ENCODE peak calls at places on chromosomes 11 and 22, in four cellular contexts. One of them, this sample, is unnamed.

GRCh38 chr11:98227266-98227665 is 793.5 kb upstream of the CNTN5 start:
- DNase-seq in body of pancreas: no peak
- DNase-seq in IMR-90: no peak
- DNase-seq in GM23338: no peak
- DNase-seq in this sample: no peak

GRCh38 chr11:134199531-134199930 is 24.2 kb downstream of the NCAPD3 start:
- DNase-seq in GM23338: no peak
- DNase-seq in IMR-90: no peak
- DNase-seq in body of pancreas: no peak
- DNase-seq in this sample: no peak

GRCh38 chr22:42437488-42438292 is 5.5 kb upstream of the NFAM1 start:
- DNase-seq in IMR-90: peak
- DNase-seq in GM23338: peak
- DNase-seq in body of pancreas: peak
- DNase-seq in this sample: peak

GRCh38 chr11:90757851-90758494 is 535.1 kb upstream of the CHORDC1 start:
- DNase-seq in GM23338: no peak
- DNase-seq in IMR-90: no peak
- DNase-seq in body of pancreas: no peak
- DNase-seq in this sample: no peak

GRCh38 chr11:129191649-129192048 is 476 bp downstream of the ARHGAP32 start:
- DNase-seq in IMR-90: no peak
- DNase-seq in body of pancreas: no peak
- DNase-seq in GM23338: no peak
- DNase-seq in this sample: no peak

GRCh38 chr11:22715971-22716370 is 49.6 kb downstream of the GAS2 start:
- DNase-seq in GM23338: no peak
- DNase-seq in body of pancreas: no peak
- DNase-seq in IMR-90: no peak
- DNase-seq in this sample: no peak

GRCh38 chr22:47534150-47535133 is 772.0 kb downstream of the TBC1D22A start:
- DNase-seq in body of pancreas: no peak
- DNase-seq in GM23338: no peak
- DNase-seq in IMR-90: no peak
- DNase-seq in this sample: no peak

GRCh38 chr22:30029512-30029911 is 50.8 kb upstream of the HORMAD2 start:
- DNase-seq in GM23338: no peak
- DNase-seq in IMR-90: no peak
- DNase-seq in body of pancreas: no peak
- DNase-seq in this sample: no peak

GRCh38 chr11:69355346-69355940 is 61.5 kb downstream of the MYEOV start:
- DNase-seq in body of pancreas: no peak
- DNase-seq in IMR-90: no peak
- DNase-seq in GM23338: no peak
- DNase-seq in this sample: no peak

GRCh38 chr22:23064381-23065068 is 5.8 kb upstream of the GNAZ start:
- DNase-seq in IMR-90: no peak
- DNase-seq in body of pancreas: no peak
- DNase-seq in GM23338: no peak
- DNase-seq in this sample: no peak

GRCh38 chr22:30968015-30968923 is at the start of gene MORC2:
- DNase-seq in GM23338: peak
- DNase-seq in IMR-90: peak
- DNase-seq in body of pancreas: peak
- DNase-seq in this sample: no peak

GRCh38 chr22:36027960-36028645 is 521 bp downstream of the RBFOX2 start:
- DNase-seq in body of pancreas: no peak
- DNase-seq in GM23338: peak
- DNase-seq in IMR-90: no peak
- DNase-seq in this sample: no peak

DNA sequence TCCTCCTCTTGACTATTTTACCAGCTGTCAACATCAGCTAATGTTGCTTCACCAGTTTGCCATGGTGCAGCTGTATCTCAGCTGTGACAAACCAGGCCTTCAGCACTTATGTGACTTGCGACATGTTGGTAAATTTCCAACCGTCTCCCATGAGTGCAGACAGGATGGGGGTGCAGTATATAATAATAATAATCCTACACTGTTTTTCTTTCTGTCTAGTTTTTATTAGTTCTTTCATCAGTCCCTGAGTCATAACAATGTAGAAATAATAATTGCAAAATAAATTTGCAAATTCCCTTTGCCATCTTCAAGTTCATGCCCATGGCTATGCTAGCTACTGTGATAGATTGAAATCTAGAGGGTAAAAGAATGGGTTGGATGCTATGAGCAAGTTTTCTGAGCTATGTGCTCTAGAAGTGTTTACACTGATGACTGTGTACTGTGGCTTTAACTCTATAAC is 4.9 kb downstream of the MMP13 start:
- DNase-seq in GM23338: no peak
- DNase-seq in body of pancreas: no peak
- DNase-seq in IMR-90: peak
- DNase-seq in this sample: peak
- H3K4me3 ChIP-seq in GM23338: no peak
- H3K4me3 ChIP-seq in body of pancreas: no peak
- H3K4me3 ChIP-seq in IMR-90: no peak
- H3K4me3 ChIP-seq in this sample: no peak

GRCh38 chr11:9750551-9750950 is 86.7 kb downstream of the SWAP70 start:
- DNase-seq in body of pancreas: no peak
- DNase-seq in GM23338: no peak
- DNase-seq in IMR-90: no peak
- DNase-seq in this sample: no peak
- TF ChIP-seq CTCF in body of pancreas: no peak
- TF ChIP-seq CTCF in GM23338: no peak
- TF ChIP-seq CTCF in IMR-90: no peak
- TF ChIP-seq CTCF in this sample: no peak

DNA sequence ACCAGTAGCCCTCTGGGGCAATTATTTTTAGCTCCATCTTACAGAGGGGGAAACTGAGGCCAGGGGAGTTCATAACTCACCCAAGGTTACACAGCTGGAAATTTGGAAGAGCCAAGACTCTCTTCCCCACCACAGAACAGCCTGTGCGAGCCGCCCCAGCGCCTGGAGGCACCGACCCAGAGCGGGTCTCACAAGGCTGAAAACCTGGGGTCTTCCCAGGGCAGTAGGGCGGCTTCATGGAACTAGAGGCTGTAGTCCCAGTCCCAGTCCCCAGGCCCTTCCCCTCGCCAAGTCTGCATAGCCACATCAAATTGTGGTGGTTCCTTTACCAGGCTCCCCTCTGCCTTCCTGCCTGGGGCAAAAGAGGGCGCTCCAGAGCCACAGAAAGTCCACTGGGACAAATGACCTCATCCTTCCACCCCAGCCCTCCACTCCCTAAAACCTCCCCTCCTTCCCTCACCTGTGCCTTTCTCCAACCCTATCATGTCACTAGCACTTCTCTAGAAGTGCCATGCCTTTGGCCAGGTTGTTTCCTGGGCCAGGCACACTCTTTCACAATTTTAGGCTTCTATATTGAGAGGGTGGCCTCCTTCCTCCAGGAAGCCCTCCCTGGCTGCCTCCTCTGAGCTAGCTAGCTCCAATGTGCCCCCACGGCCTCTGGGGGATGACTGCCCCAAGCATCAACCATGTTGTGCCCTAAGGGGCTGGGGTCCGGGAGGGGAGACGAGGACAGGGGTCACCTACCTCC is 15.2 kb upstream of the CDC42EP1 start:
- DNase-seq in body of pancreas: peak
- DNase-seq in GM23338: peak
- DNase-seq in IMR-90: peak
- DNase-seq in this sample: peak
- H3K4me3 ChIP-seq in body of pancreas: no peak
- H3K4me3 ChIP-seq in GM23338: peak
- H3K4me3 ChIP-seq in IMR-90: no peak
- H3K4me3 ChIP-seq in this sample: peak

GRCh38 chr22:20438678-20439492 is 1.3 kb upstream of the SCARF2 start:
- DNase-seq in IMR-90: no peak
- DNase-seq in GM23338: peak
- DNase-seq in body of pancreas: no peak
- DNase-seq in this sample: no peak
- TF ChIP-seq CTCF in IMR-90: peak
- TF ChIP-seq CTCF in GM23338: peak
- TF ChIP-seq CTCF in body of pancreas: no peak
- TF ChIP-seq CTCF in this sample: peak

DNA sequence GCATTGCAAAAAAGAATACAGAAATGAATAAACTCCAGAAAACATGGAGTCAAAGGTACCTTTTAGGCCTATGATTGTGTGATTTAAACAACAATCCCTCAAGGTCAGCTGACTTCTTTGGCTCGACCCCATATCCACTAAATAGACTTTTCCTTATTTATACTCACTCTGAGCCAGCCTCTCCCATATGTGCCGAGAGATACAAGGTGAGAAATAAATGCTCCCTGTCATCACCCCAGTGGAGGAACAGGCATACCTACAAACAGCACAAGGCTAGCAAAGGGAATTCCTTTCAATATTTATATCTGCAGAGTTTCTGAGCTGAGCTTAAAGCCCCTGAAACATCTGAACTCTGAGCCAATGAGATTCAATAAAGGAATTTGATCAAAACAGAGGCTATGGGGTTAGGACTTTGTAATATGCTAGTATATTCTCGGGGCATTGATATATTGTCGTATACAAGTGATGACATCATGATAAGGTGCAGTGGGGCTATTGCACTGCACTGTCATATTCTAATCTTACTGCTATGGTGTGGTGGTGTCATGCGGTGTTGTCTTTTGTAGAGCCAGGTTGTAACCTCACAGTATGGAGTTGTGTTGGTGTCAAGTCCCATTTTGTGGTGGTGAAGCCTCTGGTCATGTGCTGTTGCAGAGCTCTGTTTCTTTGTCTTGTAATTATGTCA is 56.0 kb upstream of the GALNT18 start:
- DNase-seq in GM23338: no peak
- DNase-seq in IMR-90: no peak
- DNase-seq in body of pancreas: no peak
- DNase-seq in this sample: no peak
- H3K4me3 ChIP-seq in GM23338: no peak
- H3K4me3 ChIP-seq in IMR-90: no peak
- H3K4me3 ChIP-seq in body of pancreas: no peak
- H3K4me3 ChIP-seq in this sample: no peak

GRCh38 chr11:33863418-33864172 is 28.3 kb downstream of the LMO2 start:
- DNase-seq in IMR-90: no peak
- DNase-seq in body of pancreas: no peak
- DNase-seq in GM23338: no peak
- DNase-seq in this sample: no peak
- TF ChIP-seq CTCF in IMR-90: no peak
- TF ChIP-seq CTCF in body of pancreas: no peak
- TF ChIP-seq CTCF in GM23338: no peak
- TF ChIP-seq CTCF in this sample: no peak

GRCh38 chr11:86408845-86409244 is 34.2 kb downstream of the CCDC81 start:
- DNase-seq in GM23338: no peak
- DNase-seq in IMR-90: no peak
- DNase-seq in body of pancreas: no peak
- DNase-seq in this sample: no peak
- H3K4me3 ChIP-seq in GM23338: no peak
- H3K4me3 ChIP-seq in IMR-90: no peak
- H3K4me3 ChIP-seq in body of pancreas: no peak
- H3K4me3 ChIP-seq in this sample: no peak

DNA sequence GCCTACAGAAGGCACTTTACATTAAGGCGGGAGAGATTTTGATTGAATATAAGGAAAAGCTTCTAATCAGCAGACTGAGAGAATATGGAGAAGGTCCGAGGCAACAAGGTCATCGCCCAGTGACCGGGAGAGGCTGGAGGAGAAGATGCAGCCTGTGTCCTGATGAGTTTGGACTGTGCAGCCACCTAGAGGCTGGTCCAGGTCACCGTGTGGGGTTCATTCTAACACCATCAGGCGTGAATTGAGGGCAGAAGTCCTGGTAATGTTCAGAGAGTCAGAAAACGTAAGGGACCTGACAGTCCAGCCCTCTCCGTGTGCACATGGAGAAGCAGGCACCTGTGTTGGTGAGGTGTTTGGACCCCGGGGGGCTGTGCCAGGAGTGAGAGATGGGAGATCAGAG is 102.7 kb downstream of the FEZ1 start:
- DNase-seq in IMR-90: no peak
- DNase-seq in body of pancreas: no peak
- DNase-seq in GM23338: no peak
- DNase-seq in this sample: no peak
- TF ChIP-seq CTCF in IMR-90: no peak
- TF ChIP-seq CTCF in body of pancreas: no peak
- TF ChIP-seq CTCF in GM23338: peak
- TF ChIP-seq CTCF in this sample: no peak

GRCh38 chr11:9774109-9774508 is 110.2 kb downstream of the SWAP70 start:
- DNase-seq in body of pancreas: no peak
- DNase-seq in GM23338: no peak
- DNase-seq in IMR-90: no peak
- DNase-seq in this sample: no peak

GRCh38 chr11:9774591-9775392 is 110.9 kb downstream of the SWAP70 start:
- DNase-seq in IMR-90: peak
- DNase-seq in GM23338: no peak
- DNase-seq in body of pancreas: no peak
- DNase-seq in this sample: peak

GRCh38 chr11:9771126-9771624 is 107.3 kb downstream of the SWAP70 start:
- DNase-seq in GM23338: no peak
- DNase-seq in IMR-90: peak
- DNase-seq in body of pancreas: no peak
- DNase-seq in this sample: no peak

GRCh38 chr11:9773524-9773923 is 109.6 kb downstream of the SWAP70 start:
- DNase-seq in body of pancreas: no peak
- DNase-seq in IMR-90: no peak
- DNase-seq in GM23338: no peak
- DNase-seq in this sample: no peak

DNA sequence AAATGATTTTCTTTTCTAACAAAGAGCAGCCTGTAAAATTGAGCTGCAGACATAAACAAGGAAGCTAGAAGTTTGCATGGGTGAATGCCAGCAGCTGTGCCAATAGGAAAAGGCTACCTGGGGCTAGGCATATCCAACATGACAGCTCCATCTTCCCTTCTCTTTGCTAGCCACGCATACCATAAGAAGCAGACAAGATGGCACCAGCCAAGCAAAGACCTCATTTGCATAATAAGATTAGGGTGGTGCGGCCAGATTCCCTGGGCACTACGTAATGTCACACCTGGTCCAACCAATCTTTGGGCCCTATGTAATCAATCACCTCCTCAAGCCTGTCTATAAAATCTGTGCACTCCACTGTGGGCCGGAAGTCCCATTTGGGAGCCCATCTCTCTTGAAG is 108.3 kb downstream of the SWAP70 start:
- DNase-seq in IMR-90: no peak
- DNase-seq in GM23338: no peak
- DNase-seq in body of pancreas: no peak
- DNase-seq in this sample: no peak
- H3K4me3 ChIP-seq in IMR-90: no peak
- H3K4me3 ChIP-seq in GM23338: no peak
- H3K4me3 ChIP-seq in body of pancreas: no peak
- H3K4me3 ChIP-seq in this sample: no peak

GRCh38 chr11:121561716-121562115 is 108.9 kb upstream of the SORL1-AS1 start:
- DNase-seq in GM23338: no peak
- DNase-seq in IMR-90: no peak
- DNase-seq in body of pancreas: no peak
- DNase-seq in this sample: no peak

GRCh38 chr11:121557348-121557747 is 104.6 kb upstream of the SORL1-AS1 start:
- DNase-seq in IMR-90: peak
- DNase-seq in body of pancreas: no peak
- DNase-seq in GM23338: no peak
- DNase-seq in this sample: peak

GRCh38 chr11:121560251-121560650 is 107.5 kb upstream of the SORL1-AS1 start:
- DNase-seq in IMR-90: no peak
- DNase-seq in GM23338: no peak
- DNase-seq in body of pancreas: no peak
- DNase-seq in this sample: no peak

GRCh38 chr11:121561240-121561639 is 108.5 kb upstream of the SORL1-AS1 start:
- DNase-seq in IMR-90: no peak
- DNase-seq in body of pancreas: no peak
- DNase-seq in GM23338: no peak
- DNase-seq in this sample: no peak

GRCh38 chr11:121559812-121560211 is 107.0 kb upstream of the SORL1-AS1 start:
- DNase-seq in IMR-90: no peak
- DNase-seq in GM23338: no peak
- DNase-seq in body of pancreas: no peak
- DNase-seq in this sample: no peak
- TF ChIP-seq CTCF in IMR-90: no peak
- TF ChIP-seq CTCF in GM23338: no peak
- TF ChIP-seq CTCF in body of pancreas: no peak
- TF ChIP-seq CTCF in this sample: no peak